ENCODE peak calls at places on chromosomes 2 and 18, in ten cellular contexts. D is aorta; N is endothelial cell of umbilical vein; A is tibial artery; J is neural progenitor cell; L is PC-3; Q is A549; E is IMR-90; K is CD8-positive, alpha-beta T cell; I is K562. B is an unnamed sample.

GRCh38 chr2:43193652-43193995 is 32.8 kb downstream of the ZFP36L2 start:
- DNase-seq in L (no peak), K (no peak), E (no peak), Q (no peak), I (no peak), D (no peak), A (no peak), J (no peak), N (no peak), B (no peak)

GRCh38 chr2:45918816-45919655 is 267.6 kb downstream of the PRKCE start:
- DNase-seq in E (no peak), L (no peak), D (no peak), N (peak; percentile 68), A (no peak), K (no peak), I (no peak), J (no peak), Q (no peak), B (no peak)

GRCh38 chr2:218643751-218644310 is 15.6 kb downstream of the ZNF142 start:
- DNase-seq in J (no peak), I (no peak), L (peak; percentile 29), D (peak; percentile 65), E (no peak), K (no peak), A (no peak), N (no peak), Q (no peak), B (no peak)

GRCh38 chr2:70121627-70122372 is 34.5 kb downstream of the PCBP1 start:
- DNase-seq in E (no peak), N (no peak), I (peak; percentile 42), J (peak; percentile 51), K (no peak), L (no peak), A (peak; percentile 45), Q (no peak), D (peak; percentile 23), B (no peak)

GRCh38 chr2:181123798-181124217 is 143.4 kb downstream of the UBE2E3 start:
- DNase-seq in K (peak; percentile 74), Q (no peak), J (no peak), I (no peak), E (no peak), L (no peak), A (no peak), N (peak; percentile 45), D (no peak), B (no peak)

GRCh38 chr2:157264099-157264498 is 6.6 kb downstream of the GALNT5 start:
- DNase-seq in K (no peak), A (no peak), N (no peak), Q (no peak), J (no peak), E (peak; percentile 18), I (peak; percentile 59), L (no peak), D (no peak), B (no peak)

GRCh38 chr2:10305254-10305635 is 2.5 kb downstream of the HPCAL1 start:
- DNase-seq in A (no peak), I (no peak), L (no peak), E (no peak), N (peak; percentile 40), D (peak; percentile 64), K (no peak), Q (no peak), J (no peak), B (no peak)

GRCh38 chr2:142877265-142877756 is at the start of gene KYNU:
- DNase-seq in Q (no peak), D (no peak), K (no peak), E (peak; percentile 33), A (no peak), I (peak; percentile 53), J (no peak), N (no peak), L (peak; percentile 30), B (no peak)

GRCh38 chr18:58056847-58057246 is 12.8 kb downstream of the NEDD4L start:
- DNase-seq in E (no peak), Q (no peak), I (no peak), A (no peak), J (no peak), K (no peak), D (no peak), N (no peak), L (no peak), B (no peak)

GRCh38 chr18:58052960-58053359 is 8.9 kb downstream of the NEDD4L start:
- DNase-seq in K (no peak), Q (no peak), A (no peak), L (no peak), I (no peak), J (no peak), E (no peak), N (no peak), D (no peak), B (no peak)

GRCh38 chr18:58051765-58052460 is 7.9 kb downstream of the NEDD4L start:
- DNase-seq in J (no peak), N (peak; percentile 55), Q (peak; percentile 25), K (no peak), E (peak; percentile 24), D (no peak), L (peak; percentile 40), I (peak; percentile 27), A (no peak), B (no peak)

GRCh38 chr18:58056159-58056558 is 12.1 kb downstream of the NEDD4L start:
- DNase-seq in L (no peak), D (no peak), J (no peak), Q (no peak), E (no peak), A (no peak), N (no peak), I (no peak), K (no peak), B (no peak)

DNA sequence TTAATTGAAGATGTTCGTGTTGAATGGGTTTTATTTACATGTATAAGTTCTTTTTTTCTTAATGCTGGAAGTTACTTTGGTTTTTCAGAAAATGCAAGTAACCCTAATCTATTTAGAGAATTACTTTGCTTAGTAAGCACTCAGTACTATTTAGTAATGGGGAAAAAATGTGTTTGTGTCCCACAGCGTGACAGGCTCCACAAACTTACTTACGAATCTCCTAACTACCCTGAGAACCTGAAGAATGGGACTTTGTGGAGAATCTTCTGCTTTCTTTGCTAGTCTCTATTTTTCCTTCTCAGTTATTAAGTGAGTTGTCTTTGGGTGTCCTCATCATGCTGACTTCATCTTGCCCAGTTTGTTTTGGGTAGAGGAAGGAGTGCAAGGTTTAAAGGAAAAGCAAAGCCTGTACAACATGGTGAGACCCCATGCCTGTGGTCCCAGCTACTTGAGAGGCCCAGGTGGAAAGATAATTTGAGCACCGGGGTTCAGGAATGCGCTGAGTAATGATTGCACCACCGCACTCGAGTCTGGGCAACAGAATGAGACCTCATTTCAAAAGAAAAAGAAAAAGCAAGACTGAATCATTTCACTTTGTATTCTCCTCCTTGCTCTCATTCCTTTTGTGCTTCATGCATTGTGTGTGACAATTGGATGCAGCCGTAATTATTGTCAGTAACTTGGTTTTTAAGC is 10.2 kb downstream of the NEDD4L start:
- DNase-seq in K (no peak), N (no peak), I (peak; percentile 45), J (peak; percentile 29), L (peak; percentile 10), Q (no peak), E (peak; percentile 60), A (no peak), D (no peak), B (no peak)
- H3K27ac ChIP-seq in K (no peak overlapping the region), N (no peak overlapping the region), I (peak overlapping the region; percentile 38), J (no peak overlapping the region), L (no peak overlapping the region), Q (peak overlapping the region; percentile 76), E (peak overlapping the region; percentile 58), A (no peak overlapping the region), D (no peak overlapping the region), B (no peak overlapping the region)

GRCh38 chr2:231714639-231715498 is 6.5 kb downstream of the PTMA start:
- DNase-seq in L (peak; percentile 64), A (peak; percentile 83), I (peak; percentile 82), E (no peak), J (peak; percentile 93), N (peak; percentile 60), D (peak; percentile 92), Q (peak; percentile 65), K (peak; percentile 89), B (peak; percentile 83)
- H3K4me1 ChIP-seq in L (peaks cover 30% of the 10 kb centered on the region), A (peaks cover 58% of the 10 kb centered on the region), I (peaks cover 32% of the 10 kb centered on the region), E (peaks cover 26% of the 10 kb centered on the region), J (peaks cover 25% of the 10 kb centered on the region), N (peaks cover 27% of the 10 kb centered on the region), D (no peaks in the 10 kb centered on the region), Q (peaks cover 55% of the 10 kb centered on the region), K (peaks cover 37% of the 10 kb centered on the region), B (peaks cover 39% of the 10 kb centered on the region)

DNA sequence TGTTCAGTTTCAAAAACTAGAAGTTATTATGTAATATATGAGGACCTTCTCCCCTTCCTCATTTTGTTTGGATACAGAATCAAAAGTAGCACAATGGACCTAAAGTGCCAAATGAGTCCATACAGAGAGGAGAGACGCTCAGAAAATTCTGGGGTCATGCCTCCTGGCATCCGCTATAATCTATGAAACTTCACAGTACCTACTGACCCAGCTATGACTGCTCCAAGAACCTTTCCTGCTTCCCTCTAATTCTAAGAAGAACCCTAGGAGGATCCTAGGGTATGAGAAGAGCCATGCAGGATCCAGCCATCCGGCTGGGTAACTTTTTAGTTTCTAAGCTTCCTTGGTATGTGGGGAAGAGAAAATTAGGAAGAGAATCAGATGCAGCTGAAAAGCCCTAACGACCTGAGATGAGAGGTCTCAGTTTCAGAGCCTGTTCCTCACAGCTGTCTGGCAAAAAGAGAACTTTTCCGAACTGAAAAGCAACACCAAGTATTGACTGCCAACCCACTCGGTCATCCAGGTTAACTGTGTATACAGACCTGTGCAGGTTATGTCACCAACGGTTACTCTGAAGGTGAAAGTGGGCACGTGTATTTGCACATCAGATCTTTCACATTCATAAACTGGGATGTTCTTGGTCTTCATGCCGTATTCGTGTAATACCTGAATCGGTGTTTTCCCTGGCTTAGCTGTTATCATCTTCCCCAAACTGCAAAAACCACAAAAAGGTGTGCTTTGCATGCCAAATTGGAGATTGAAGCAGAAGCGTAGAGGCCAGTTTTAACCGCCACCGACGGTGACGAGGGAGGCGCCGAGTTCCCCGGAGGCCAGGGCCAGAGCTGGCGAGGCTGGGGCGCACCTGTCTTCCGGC is 1.0 kb downstream of the PRKRA start:
- DNase-seq in N (peak; percentile 10), I (peak; percentile 14), J (peak; percentile 21), A (no peak), D (no peak), L (no peak), Q (no peak), E (peak; percentile 11), K (peak; percentile 50), B (no peak)
- H3K27ac ChIP-seq in N (peak overlapping the region; percentile 91), I (peak overlapping the region; percentile 96), J (peak overlapping the region; percentile 99), A (peak overlapping the region; percentile 97), D (peak overlapping the region; percentile 96), L (peak overlapping the region; percentile 85), Q (peak overlapping the region; percentile 92), E (peak overlapping the region; percentile 59), K (peak overlapping the region; percentile 76), B (peak overlapping the region; percentile 100)

GRCh38 chr2:16406929-16407328 is 258.7 kb downstream of the CYRIA start:
- DNase-seq in L (no peak), N (no peak), K (no peak), Q (no peak), I (no peak), D (no peak), J (peak; percentile 19), A (no peak), E (no peak), B (no peak)

GRCh38 chr2:16406497-16406896 is 259.1 kb downstream of the CYRIA start:
- DNase-seq in E (no peak), D (no peak), N (no peak), L (no peak), I (no peak), J (peak; percentile 63), A (no peak), Q (no peak), K (no peak), B (no peak)

GRCh38 chr2:16402891-16403290 is 262.7 kb downstream of the CYRIA start:
- DNase-seq in E (no peak), N (no peak), K (no peak), J (no peak), I (no peak), L (no peak), D (no peak), A (no peak), Q (no peak), B (no peak)

GRCh38 chr2:16405551-16405950 is 260.1 kb downstream of the CYRIA start:
- DNase-seq in E (no peak), L (no peak), I (no peak), Q (no peak), D (no peak), J (no peak), A (no peak), N (no peak), K (no peak), B (no peak)

DNA sequence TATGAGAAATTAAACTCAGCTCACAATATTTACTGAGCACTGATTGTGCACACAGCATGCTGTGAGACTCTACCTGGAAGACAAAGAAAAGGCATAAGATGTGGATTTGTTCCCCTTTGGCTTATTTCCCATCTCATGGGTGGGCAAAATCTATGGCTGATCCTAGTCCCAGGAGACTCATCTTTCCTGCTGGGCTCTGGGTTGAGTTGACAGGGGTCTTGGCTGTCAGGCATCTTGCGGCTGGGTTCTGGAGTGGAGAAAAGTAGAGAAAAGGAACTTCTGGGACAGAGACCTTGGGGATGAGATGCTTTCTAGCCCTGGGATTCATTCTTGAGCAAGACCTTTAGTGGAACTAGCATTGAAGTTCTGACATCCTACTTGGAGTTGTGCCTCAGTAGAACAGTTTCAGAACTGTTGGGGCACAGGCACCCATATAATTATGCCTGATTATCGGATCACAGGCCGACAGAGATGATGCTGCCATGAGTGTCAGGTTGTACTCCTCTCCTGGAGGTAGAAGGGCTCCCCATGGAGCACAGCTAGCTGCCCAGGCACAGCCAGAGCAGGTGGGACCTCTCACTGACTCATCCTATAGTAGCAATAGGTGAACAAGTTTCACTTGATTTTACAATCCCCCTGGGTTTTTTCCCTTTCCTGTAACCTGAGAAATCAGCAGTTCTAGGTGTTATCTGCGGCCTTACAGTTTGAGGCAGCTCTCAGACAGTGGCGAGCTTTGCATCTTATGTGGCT is 260.9 kb downstream of the CYRIA start:
- DNase-seq in A (no peak), N (no peak), Q (no peak), K (no peak), D (no peak), E (no peak), L (no peak), I (no peak), J (no peak), B (no peak)
- H3K4me1 ChIP-seq in A (no peaks in the 10 kb centered on the region), N (no peaks in the 10 kb centered on the region), Q (no peaks in the 10 kb centered on the region), K (no peaks in the 10 kb centered on the region), D (no peaks in the 10 kb centered on the region), E (no peaks in the 10 kb centered on the region), L (no peaks in the 10 kb centered on the region), I (peaks cover 8% of the 10 kb centered on the region), J (peaks cover 31% of the 10 kb centered on the region), B (peaks cover 8% of the 10 kb centered on the region)

B was measured in psoas muscle.